ENCODE peak calls at places on chromosomes 12 and 14, in nine cellular contexts. H is activated CD4-positive, alpha-beta T cell treated with anti-CD3 and anti-CD28 coated beads for 4 hours; Y is NCI-H187; V is stomach; J is nephron progenitor cell; A is foreskin fibroblast; K is GM19239; Q is left cardiac atrium; D is posterior vena cava. G is an unnamed sample.

GRCh38 chr14:97833291-97833690 is 1036.1 kb downstream of the VRK1 start:
- DNase-seq in H (no peak), Y (no peak), V (no peak), J (no peak), A (no peak), K (no peak), Q (no peak), D (no peak), G (no peak)

GRCh38 chr12:121843236-121843982 is 15.2 kb downstream of the HPD start:
- DNase-seq in H (no peak), Y (no peak), V (no peak), J (no peak), A (no peak), K (no peak), Q (no peak), D (no peak), G (no peak)

GRCh38 chr12:122395319-122395718 is 27.1 kb downstream of the CLIP1 start:
- DNase-seq in H (no peak), Y (no peak), V (no peak), J (no peak), A (peak), K (no peak), Q (no peak), D (no peak), G (no peak)

GRCh38 chr14:22200977-22201605 is 387.9 kb downstream of the DAD1 start:
- DNase-seq in H (no peak), Y (no peak), V (no peak), J (peak), A (no peak), K (peak), Q (no peak), D (no peak), G (no peak)

GRCh38 chr12:100926669-100927248 is 132.2 kb downstream of the ANO4 start:
- DNase-seq in H (no peak), Y (no peak), V (no peak), J (peak), A (no peak), K (no peak), Q (no peak), D (no peak), G (peak)

GRCh38 chr12:104049278-104050257 is at the start of gene GLT8D2:
- DNase-seq in H (no peak), Y (no peak), V (peak), J (peak), A (peak), K (no peak), Q (peak), D (peak), G (peak)

GRCh38 chr12:3250576-3250975 is 173.4 kb downstream of the TSPAN9 start:
- DNase-seq in H (no peak), Y (no peak), V (no peak), J (no peak), A (no peak), K (no peak), Q (peak), D (no peak), G (no peak)

GRCh38 chr12:42409471-42409870 is 83.5 kb downstream of the PPHLN1 start:
- DNase-seq in H (no peak), Y (no peak), V (no peak), J (no peak), A (no peak), K (no peak), Q (no peak), D (no peak), G (no peak)

GRCh38 chr12:9319842-9320173 is 111.6 kb upstream of the PZP start:
- DNase-seq in H (no peak), Y (no peak), V (no peak), J (no peak), A (no peak), K (no peak), Q (no peak), D (no peak), G (no peak)

GRCh38 chr14:85366226-85366625 is 163.7 kb upstream of the FLRT2 start:
- DNase-seq in H (no peak), Y (peak), V (no peak), J (no peak), A (no peak), K (no peak), Q (no peak), D (no peak), G (no peak)

GRCh38 chr14:64544607-64545312 is 4.2 kb downstream of the HSPA2 start:
- DNase-seq in H (no peak), Y (no peak), V (no peak), J (no peak), A (no peak), K (no peak), Q (no peak), D (no peak), G (no peak)

GRCh38 chr14:92520701-92521415 is 7.3 kb downstream of the RIN3 start:
- DNase-seq in H (no peak), Y (no peak), V (no peak), J (no peak), A (no peak), K (no peak), Q (no peak), D (no peak), G (no peak)

GRCh38 chr14:34466691-34467090 is 4.7 kb upstream of the SPTSSA start:
- DNase-seq in H (no peak), Y (no peak), V (no peak), J (no peak), A (no peak), K (no peak), Q (no peak), D (no peak), G (no peak)

GRCh38 chr12:53677612-53678133 is 1.8 kb upstream of the ATP5MC2 start:
- DNase-seq in H (no peak), Y (peak), V (no peak), J (no peak), A (no peak), K (no peak), Q (no peak), D (no peak), G (no peak)

GRCh38 chr14:26130690-26131089 is 467.1 kb downstream of the NOVA1 start:
- DNase-seq in H (no peak), Y (no peak), V (no peak), J (no peak), A (no peak), K (no peak), Q (no peak), D (no peak), G (no peak)

GRCh38 chr12:5200276-5201087 is 156.8 kb downstream of the KCNA5 start:
- DNase-seq in H (no peak), Y (peak), V (peak), J (peak), A (no peak), K (peak), Q (peak), D (no peak), G (peak)

GRCh38 chr12:132866251-132866828 is 21.1 kb downstream of the CHFR start:
- DNase-seq in H (no peak), Y (no peak), V (no peak), J (no peak), A (peak), K (no peak), Q (no peak), D (no peak), G (no peak)

GRCh38 chr14:61653507-61653906 is 41.8 kb upstream of the HIF1A start:
- DNase-seq in H (no peak), Y (no peak), V (no peak), J (no peak), A (peak), K (no peak), Q (peak), D (no peak), G (no peak)

GRCh38 chr12:66641057-66641456 is 37.8 kb downstream of the GRIP1 start:
- DNase-seq in H (no peak), Y (no peak), V (no peak), J (no peak), A (no peak), K (no peak), Q (no peak), D (no peak), G (no peak)

GRCh38 chr14:105052110-105052458 is 13.1 kb downstream of the GPR132 start:
- DNase-seq in H (no peak), Y (no peak), V (no peak), J (no peak), A (no peak), K (no peak), Q (no peak), D (no peak), G (no peak)

GRCh38 chr12:25071366-25071765 is 122.5 kb upstream of the BCAT1 start:
- DNase-seq in H (no peak), Y (no peak), V (no peak), J (no peak), A (no peak), K (no peak), Q (no peak), D (no peak), G (no peak)

GRCh38 chr12:110704750-110705149 is 15.8 kb upstream of the HVCN1 start:
- DNase-seq in H (no peak), Y (no peak), V (peak), J (no peak), A (no peak), K (no peak), Q (no peak), D (no peak), G (peak)

GRCh38 chr12:19561411-19561961 is 122.2 kb downstream of the AEBP2 start:
- DNase-seq in H (no peak), Y (no peak), V (no peak), J (no peak), A (no peak), K (no peak), Q (no peak), D (no peak), G (no peak)

G was measured in body of pancreas.